ENCODE peak calls at places on chromosome 16, in four cellular contexts. One of them, this sample, is unnamed.

GRCh38 chr16:31472559-31473203 is 729 bp downstream of the TGFB1I1 start:
- DNase-seq in GM13976: peak
- DNase-seq in stimulated activated CD4-positive, alpha-beta T cell treated with anti-CD3 and anti-CD28 coated beads, TNF-alpha, amount 100 ng/mL, for 24 hours: no peak
- DNase-seq in AG04450: peak
- DNase-seq in this sample: no peak

GRCh38 chr16:90077757-90078593 is 844 bp upstream of the PRDM7 start:
- DNase-seq in GM13976: peak
- DNase-seq in stimulated activated CD4-positive, alpha-beta T cell treated with anti-CD3 and anti-CD28 coated beads, TNF-alpha, amount 100 ng/mL, for 24 hours: no peak
- DNase-seq in AG04450: no peak
- DNase-seq in this sample: no peak

GRCh38 chr16:66515543-66516171 is 34.3 kb downstream of the TK2 start:
- DNase-seq in GM13976: peak
- DNase-seq in stimulated activated CD4-positive, alpha-beta T cell treated with anti-CD3 and anti-CD28 coated beads, TNF-alpha, amount 100 ng/mL, for 24 hours: no peak
- DNase-seq in AG04450: no peak
- DNase-seq in this sample: peak

GRCh38 chr16:26777821-26778220 is 288.9 kb upstream of the C16orf82 start:
- DNase-seq in GM13976: no peak
- DNase-seq in stimulated activated CD4-positive, alpha-beta T cell treated with anti-CD3 and anti-CD28 coated beads, TNF-alpha, amount 100 ng/mL, for 24 hours: no peak
- DNase-seq in AG04450: no peak
- DNase-seq in this sample: no peak

GRCh38 chr16:84683691-84684591 is 15.9 kb upstream of the USP10 start:
- DNase-seq in GM13976: no peak
- DNase-seq in stimulated activated CD4-positive, alpha-beta T cell treated with anti-CD3 and anti-CD28 coated beads, TNF-alpha, amount 100 ng/mL, for 24 hours: no peak
- DNase-seq in AG04450: no peak
- DNase-seq in this sample: no peak

GRCh38 chr16:75733305-75734141 is 7.2 kb upstream of the CPHXL start:
- DNase-seq in GM13976: no peak
- DNase-seq in stimulated activated CD4-positive, alpha-beta T cell treated with anti-CD3 and anti-CD28 coated beads, TNF-alpha, amount 100 ng/mL, for 24 hours: no peak
- DNase-seq in AG04450: peak
- DNase-seq in this sample: no peak

GRCh38 chr16:19607610-19608280 is 52.2 kb downstream of the VPS35L start:
- DNase-seq in GM13976: no peak
- DNase-seq in stimulated activated CD4-positive, alpha-beta T cell treated with anti-CD3 and anti-CD28 coated beads, TNF-alpha, amount 100 ng/mL, for 24 hours: no peak
- DNase-seq in AG04450: no peak
- DNase-seq in this sample: no peak

GRCh38 chr16:4837733-4838501 is 9.2 kb downstream of the GLYR1 start:
- DNase-seq in GM13976: no peak
- DNase-seq in stimulated activated CD4-positive, alpha-beta T cell treated with anti-CD3 and anti-CD28 coated beads, TNF-alpha, amount 100 ng/mL, for 24 hours: no peak
- DNase-seq in AG04450: no peak
- DNase-seq in this sample: no peak

GRCh38 chr16:361872-362701 is 8.3 kb downstream of the MRPL28 start:
- DNase-seq in GM13976: peak
- DNase-seq in stimulated activated CD4-positive, alpha-beta T cell treated with anti-CD3 and anti-CD28 coated beads, TNF-alpha, amount 100 ng/mL, for 24 hours: peak
- DNase-seq in AG04450: peak
- DNase-seq in this sample: peak

GRCh38 chr16:58638148-58639036 is 8.8 kb upstream of the CNOT1 start:
- DNase-seq in GM13976: no peak
- DNase-seq in stimulated activated CD4-positive, alpha-beta T cell treated with anti-CD3 and anti-CD28 coated beads, TNF-alpha, amount 100 ng/mL, for 24 hours: no peak
- DNase-seq in AG04450: peak
- DNase-seq in this sample: no peak

GRCh38 chr16:3963203-3963602 is 82.7 kb upstream of the CREBBP start:
- DNase-seq in GM13976: no peak
- DNase-seq in stimulated activated CD4-positive, alpha-beta T cell treated with anti-CD3 and anti-CD28 coated beads, TNF-alpha, amount 100 ng/mL, for 24 hours: no peak
- DNase-seq in AG04450: no peak
- DNase-seq in this sample: no peak

GRCh38 chr16:48445782-48446533 is 60.7 kb upstream of the SIAH1 start:
- DNase-seq in GM13976: no peak
- DNase-seq in stimulated activated CD4-positive, alpha-beta T cell treated with anti-CD3 and anti-CD28 coated beads, TNF-alpha, amount 100 ng/mL, for 24 hours: no peak
- DNase-seq in AG04450: no peak
- DNase-seq in this sample: no peak

GRCh38 chr16:81136331-81137011 is 40.3 kb upstream of the GCSH start:
- DNase-seq in GM13976: no peak
- DNase-seq in stimulated activated CD4-positive, alpha-beta T cell treated with anti-CD3 and anti-CD28 coated beads, TNF-alpha, amount 100 ng/mL, for 24 hours: no peak
- DNase-seq in AG04450: no peak
- DNase-seq in this sample: no peak

GRCh38 chr16:89378947-89379771 is 111.2 kb downstream of the ANKRD11 start:
- DNase-seq in GM13976: no peak
- DNase-seq in stimulated activated CD4-positive, alpha-beta T cell treated with anti-CD3 and anti-CD28 coated beads, TNF-alpha, amount 100 ng/mL, for 24 hours: no peak
- DNase-seq in AG04450: no peak
- DNase-seq in this sample: no peak

GRCh38 chr16:54546481-54546880 is 259.9 kb upstream of the IRX3 start:
- DNase-seq in GM13976: no peak
- DNase-seq in stimulated activated CD4-positive, alpha-beta T cell treated with anti-CD3 and anti-CD28 coated beads, TNF-alpha, amount 100 ng/mL, for 24 hours: no peak
- DNase-seq in AG04450: no peak
- DNase-seq in this sample: no peak

GRCh38 chr16:11583889-11584565 is 2.7 kb downstream of the LITAF start:
- DNase-seq in GM13976: no peak
- DNase-seq in stimulated activated CD4-positive, alpha-beta T cell treated with anti-CD3 and anti-CD28 coated beads, TNF-alpha, amount 100 ng/mL, for 24 hours: no peak
- DNase-seq in AG04450: no peak
- DNase-seq in this sample: no peak

GRCh38 chr16:2090819-2091721 is 43.3 kb downstream of the TSC2 start:
- DNase-seq in GM13976: peak
- DNase-seq in stimulated activated CD4-positive, alpha-beta T cell treated with anti-CD3 and anti-CD28 coated beads, TNF-alpha, amount 100 ng/mL, for 24 hours: no peak
- DNase-seq in AG04450: no peak
- DNase-seq in this sample: peak

GRCh38 chr16:1654505-1655268 is 23.4 kb upstream of the JPT2 start:
- DNase-seq in GM13976: no peak
- DNase-seq in stimulated activated CD4-positive, alpha-beta T cell treated with anti-CD3 and anti-CD28 coated beads, TNF-alpha, amount 100 ng/mL, for 24 hours: no peak
- DNase-seq in AG04450: no peak
- DNase-seq in this sample: no peak

GRCh38 chr16:67928561-67929364 is 2.9 kb downstream of the CTRL start:
- DNase-seq in GM13976: peak
- DNase-seq in stimulated activated CD4-positive, alpha-beta T cell treated with anti-CD3 and anti-CD28 coated beads, TNF-alpha, amount 100 ng/mL, for 24 hours: peak
- DNase-seq in AG04450: no peak
- DNase-seq in this sample: peak

GRCh38 chr16:13999071-13999894 is 71.8 kb upstream of the MRTFB start:
- DNase-seq in GM13976: no peak
- DNase-seq in stimulated activated CD4-positive, alpha-beta T cell treated with anti-CD3 and anti-CD28 coated beads, TNF-alpha, amount 100 ng/mL, for 24 hours: no peak
- DNase-seq in AG04450: no peak
- DNase-seq in this sample: no peak

GRCh38 chr16:13453938-13454553 is 465.9 kb upstream of the ERCC4 start:
- DNase-seq in GM13976: peak
- DNase-seq in stimulated activated CD4-positive, alpha-beta T cell treated with anti-CD3 and anti-CD28 coated beads, TNF-alpha, amount 100 ng/mL, for 24 hours: no peak
- DNase-seq in AG04450: no peak
- DNase-seq in this sample: peak

This sample was measured in NCI-H460.